ENCODE peak calls at places on chromosome 22, in four cellular contexts. One of them, this sample, is unnamed. For H3K9me3, the result is how much of the 10 kb centered on the place peaks cover.

GRCh38 chr22:25351631-25352293 is 132.3 kb downstream of the CRYBB2 start:
- DNase-seq in K562: no peak
- DNase-seq in A549: no peak
- DNase-seq in HepG2: no peak
- DNase-seq in this sample: no peak

GRCh38 chr22:35560366-35560765 is 19.7 kb downstream of the RASD2 start:
- DNase-seq in A549: no peak
- DNase-seq in K562: no peak
- DNase-seq in HepG2: no peak
- DNase-seq in this sample: no peak

GRCh38 chr22:25059438-25059837 is 106.9 kb downstream of the KIAA1671 start:
- DNase-seq in A549: no peak
- DNase-seq in HepG2: no peak
- DNase-seq in K562: no peak
- DNase-seq in this sample: no peak

GRCh38 chr22:27749597-27750225 is 51.8 kb downstream of the MN1 start:
- DNase-seq in HepG2: no peak
- DNase-seq in K562: no peak
- DNase-seq in A549: no peak
- DNase-seq in this sample: no peak

GRCh38 chr22:22691716-22692701 is 47.6 kb downstream of the GGTLC2 start:
- DNase-seq in HepG2: no peak
- DNase-seq in K562: no peak
- DNase-seq in A549: peak
- DNase-seq in this sample: no peak

GRCh38 chr22:20422965-20423635 is 14.5 kb downstream of the SCARF2 start:
- DNase-seq in HepG2: no peak
- DNase-seq in A549: no peak
- DNase-seq in K562: no peak
- DNase-seq in this sample: no peak

GRCh38 chr22:44181912-44182590 is 1.3 kb downstream of the PARVG start:
- DNase-seq in K562: no peak
- DNase-seq in A549: no peak
- DNase-seq in HepG2: no peak
- DNase-seq in this sample: no peak

GRCh38 chr22:43346521-43346929 is 3.4 kb upstream of the SCUBE1 start:
- DNase-seq in K562: peak
- DNase-seq in A549: peak
- DNase-seq in HepG2: peak
- DNase-seq in this sample: no peak

GRCh38 chr22:29158546-29158945 is 47.1 kb upstream of the EMID1 start:
- DNase-seq in A549: no peak
- DNase-seq in K562: no peak
- DNase-seq in HepG2: no peak
- DNase-seq in this sample: no peak

GRCh38 chr22:35634981-35635540 is 13.2 kb upstream of the APOL6 start:
- DNase-seq in K562: peak
- DNase-seq in HepG2: no peak
- DNase-seq in A549: no peak
- DNase-seq in this sample: no peak

DNA sequence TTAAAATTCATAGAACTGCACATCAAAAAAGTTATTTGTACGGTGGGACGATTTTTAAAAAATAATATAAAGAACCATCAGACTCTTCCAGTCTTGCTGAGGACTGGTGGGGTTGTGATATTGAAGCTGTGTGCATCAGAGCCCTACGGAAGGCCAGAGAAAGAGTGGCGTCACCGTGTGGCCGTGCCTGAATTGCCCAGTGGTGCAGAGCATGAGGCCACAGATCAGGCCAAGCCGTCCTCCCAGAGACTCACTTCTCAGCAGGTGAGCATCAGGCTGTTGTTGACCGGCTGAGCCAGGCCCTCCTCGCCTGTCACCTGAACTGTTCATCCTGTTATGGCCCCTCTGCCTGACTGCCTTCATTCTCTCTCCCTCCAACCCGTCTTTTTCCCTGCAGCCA is 1013.9 kb downstream of the TBC1D22A start:
- DNase-seq in K562: peak
- DNase-seq in HepG2: no peak
- DNase-seq in A549: no peak
- DNase-seq in this sample: no peak
- H3K9me3 ChIP-seq in K562: under half
- H3K9me3 ChIP-seq in HepG2: under half
- H3K9me3 ChIP-seq in A549: under half
- H3K9me3 ChIP-seq in this sample: under half

GRCh38 chr22:17945156-17945850 is 79.1 kb downstream of the MICAL3 start:
- DNase-seq in K562: no peak
- DNase-seq in HepG2: no peak
- DNase-seq in A549: no peak
- DNase-seq in this sample: no peak

GRCh38 chr22:17944205-17944725 is 80.1 kb downstream of the MICAL3 start:
- DNase-seq in K562: no peak
- DNase-seq in A549: no peak
- DNase-seq in HepG2: no peak
- DNase-seq in this sample: no peak

GRCh38 chr22:17941501-17942406 is 82.6 kb downstream of the MICAL3 start:
- DNase-seq in HepG2: no peak
- DNase-seq in K562: no peak
- DNase-seq in A549: no peak
- DNase-seq in this sample: no peak

GRCh38 chr22:17942721-17943120 is 81.6 kb downstream of the MICAL3 start:
- DNase-seq in K562: no peak
- DNase-seq in A549: no peak
- DNase-seq in HepG2: no peak
- DNase-seq in this sample: no peak

DNA sequence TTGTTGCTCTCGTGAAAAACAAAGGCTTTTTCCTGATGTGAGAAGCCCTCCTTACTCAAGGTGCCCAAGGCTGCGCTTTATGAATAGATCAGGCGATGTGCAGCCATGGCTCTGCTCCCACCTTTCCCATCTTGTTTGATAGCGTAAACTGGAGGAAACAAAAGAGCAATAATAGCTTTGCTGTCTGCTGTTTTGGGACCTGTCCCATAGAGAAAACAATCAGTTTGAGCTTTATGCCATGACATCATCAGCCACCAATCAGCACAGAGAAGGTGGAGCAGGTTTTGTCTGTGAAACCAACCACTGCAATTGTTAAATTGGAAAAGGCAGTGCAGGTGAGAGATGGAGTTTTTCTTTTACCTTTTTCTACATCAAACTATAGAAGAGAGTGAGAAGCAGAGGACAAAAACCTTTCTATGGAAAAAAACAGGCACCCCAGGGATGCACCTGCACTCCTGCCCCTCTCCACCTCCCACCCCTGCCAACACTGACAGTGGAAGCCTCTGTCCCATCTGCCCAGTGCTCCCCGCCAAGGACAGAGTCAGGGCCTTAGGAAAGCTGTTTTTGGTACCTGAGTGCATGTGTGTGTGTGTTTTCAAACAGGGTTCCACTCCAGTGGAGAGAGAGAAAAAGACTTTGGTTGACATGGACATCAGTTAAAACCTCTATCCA is 80.7 kb downstream of the MICAL3 start:
- DNase-seq in K562: no peak
- DNase-seq in HepG2: no peak
- DNase-seq in A549: no peak
- DNase-seq in this sample: no peak
- TF ChIP-seq POLR2AphosphoS2 in K562: no peak
- TF ChIP-seq POLR2AphosphoS2 in HepG2: no peak
- TF ChIP-seq POLR2AphosphoS2 in A549: no peak
- TF ChIP-seq POLR2AphosphoS2 in this sample: no peak

GRCh38 chr22:47191630-47192105 is 429.2 kb downstream of the TBC1D22A start:
- DNase-seq in K562: no peak
- DNase-seq in A549: no peak
- DNase-seq in HepG2: no peak
- DNase-seq in this sample: no peak
- H3K9me3 ChIP-seq in K562: under half
- H3K9me3 ChIP-seq in A549: under half
- H3K9me3 ChIP-seq in HepG2: under half
- H3K9me3 ChIP-seq in this sample: under half

DNA sequence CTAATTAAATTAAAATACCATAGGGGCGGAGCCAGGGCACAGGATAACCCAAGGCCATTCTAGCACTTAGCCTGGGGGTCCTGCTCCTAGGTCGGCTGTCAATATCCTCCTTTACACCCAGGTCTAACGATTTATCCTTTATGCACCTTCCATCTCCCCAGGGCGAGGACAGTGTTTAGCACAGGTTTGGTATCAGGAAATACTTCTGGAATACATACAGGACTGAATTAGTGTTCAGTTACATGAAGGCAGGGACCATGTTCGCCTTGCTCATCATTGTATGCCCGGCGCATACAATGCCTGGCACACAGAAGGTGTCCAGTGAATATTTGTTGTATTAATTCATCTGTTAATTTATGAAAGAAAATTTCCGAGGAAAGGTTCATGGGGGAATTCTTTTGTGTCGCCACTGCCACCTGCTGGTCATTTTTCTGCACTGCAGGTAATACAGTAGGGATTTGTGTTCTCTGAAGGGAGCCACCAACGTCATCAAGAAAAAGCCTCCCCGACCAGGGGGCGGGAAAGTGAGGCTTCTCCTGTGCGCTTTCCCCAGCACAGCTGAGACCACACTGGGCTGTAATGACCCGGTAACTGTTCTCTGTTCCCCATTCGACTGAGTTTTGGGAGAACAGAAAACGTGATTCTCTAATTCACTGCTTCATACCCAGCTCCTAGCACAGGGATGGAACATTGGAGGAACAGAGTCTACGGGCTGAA is 68.7 kb upstream of the ASPHD2 start:
- DNase-seq in HepG2: peak
- DNase-seq in K562: peak
- DNase-seq in A549: peak
- DNase-seq in this sample: peak
- TF ChIP-seq POLR2AphosphoS2 in HepG2: no peak
- TF ChIP-seq POLR2AphosphoS2 in K562: no peak
- TF ChIP-seq POLR2AphosphoS2 in A549: no peak
- TF ChIP-seq POLR2AphosphoS2 in this sample: no peak

GRCh38 chr22:49204599-49205214 is 623.0 kb downstream of the BRD1 start:
- DNase-seq in K562: no peak
- DNase-seq in A549: no peak
- DNase-seq in HepG2: no peak
- DNase-seq in this sample: no peak

GRCh38 chr22:49207008-49207775 is 620.5 kb downstream of the BRD1 start:
- DNase-seq in K562: no peak
- DNase-seq in A549: no peak
- DNase-seq in HepG2: no peak
- DNase-seq in this sample: no peak

GRCh38 chr22:49203863-49204598 is 623.6 kb downstream of the BRD1 start:
- DNase-seq in K562: no peak
- DNase-seq in HepG2: no peak
- DNase-seq in A549: no peak
- DNase-seq in this sample: no peak

GRCh38 chr22:49206281-49206680 is 621.4 kb downstream of the BRD1 start:
- DNase-seq in K562: no peak
- DNase-seq in A549: no peak
- DNase-seq in HepG2: no peak
- DNase-seq in this sample: no peak

GRCh38 chr22:49205401-49205800 is 622.3 kb downstream of the BRD1 start:
- DNase-seq in A549: no peak
- DNase-seq in HepG2: no peak
- DNase-seq in K562: no peak
- DNase-seq in this sample: no peak
- H3K9me3 ChIP-seq in A549: under half
- H3K9me3 ChIP-seq in HepG2: under half
- H3K9me3 ChIP-seq in K562: under half
- H3K9me3 ChIP-seq in this sample: under half

GRCh38 chr22:41998361-41999261 is at the start of gene WBP2NL:
- DNase-seq in K562: peak
- DNase-seq in HepG2: no peak
- DNase-seq in A549: peak
- DNase-seq in this sample: peak
- TF ChIP-seq POLR2AphosphoS2 in K562: no peak
- TF ChIP-seq POLR2AphosphoS2 in HepG2: no peak
- TF ChIP-seq POLR2AphosphoS2 in A549: no peak
- TF ChIP-seq POLR2AphosphoS2 in this sample: no peak

GRCh38 chr22:49531533-49531895 is 296.2 kb downstream of the BRD1 start:
- DNase-seq in K562: no peak
- DNase-seq in A549: no peak
- DNase-seq in HepG2: no peak
- DNase-seq in this sample: no peak
- H3K9me3 ChIP-seq in K562: under half
- H3K9me3 ChIP-seq in A549: under half
- H3K9me3 ChIP-seq in HepG2: under half
- H3K9me3 ChIP-seq in this sample: under half

GRCh38 chr22:37735054-37735453 is 38.2 kb downstream of the TRIOBP start:
- DNase-seq in A549: peak
- DNase-seq in K562: peak
- DNase-seq in HepG2: peak
- DNase-seq in this sample: no peak
- TF ChIP-seq POLR2AphosphoS2 in A549: no peak
- TF ChIP-seq POLR2AphosphoS2 in K562: no peak
- TF ChIP-seq POLR2AphosphoS2 in HepG2: no peak
- TF ChIP-seq POLR2AphosphoS2 in this sample: no peak

DNA sequence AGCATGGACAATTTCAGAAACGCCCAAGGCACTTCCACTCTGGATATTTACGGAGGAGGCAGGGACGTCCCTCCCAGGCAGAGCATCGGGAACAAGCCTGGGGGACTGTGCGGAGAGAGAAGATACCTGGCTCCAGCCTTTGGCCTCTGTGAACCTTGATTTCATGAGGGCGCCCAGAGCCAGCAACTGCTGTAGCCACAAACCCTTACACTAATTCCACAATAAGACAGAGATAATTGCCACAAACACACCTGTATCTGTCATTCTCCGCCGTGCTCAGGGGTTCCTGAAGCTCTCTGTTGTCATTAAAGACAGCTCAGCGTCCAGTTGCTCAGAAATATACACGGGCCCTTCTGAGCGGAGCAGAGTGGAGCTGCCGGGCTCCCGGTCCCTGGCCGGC is 1292.1 kb downstream of the TBC1D22A start:
- DNase-seq in HepG2: no peak
- DNase-seq in K562: no peak
- DNase-seq in A549: no peak
- DNase-seq in this sample: no peak
- H3K9me3 ChIP-seq in HepG2: under half
- H3K9me3 ChIP-seq in K562: under half
- H3K9me3 ChIP-seq in A549: under half
- H3K9me3 ChIP-seq in this sample: under half

This sample was measured in GM12878.